ENCODE peak calls at places on chromosome 7, in eight cellular contexts. X is endothelial cell; P is NCI-H1105 treated with DMSO at 0.1 percent for 48 hours; A is T-helper 2 cell; N is activated CD4-positive, alpha-beta T cell treated with anti-CD3 and anti-CD28 coated beads for 48 hours; I is neural crest cell; F is nucleus accumbens; D is NCI-H1694. M is an unnamed sample.

GRCh38 chr7:1131471-1132265 is 28.3 kb downstream of the ZFAND2A start:
- DNase-seq in X (no peak), P (no peak), A (no peak), N (no peak), I (no peak), F (no peak), D (no peak), M (no peak)

GRCh38 chr7:55133630-55134392 is 115.0 kb downstream of the EGFR start:
- DNase-seq in X (no peak), P (no peak), A (no peak), N (no peak), I (no peak), F (no peak), D (no peak), M (no peak)

GRCh38 chr7:79782256-79782655 is 328.8 kb upstream of the MAGI2 start:
- DNase-seq in X (no peak), P (no peak), A (no peak), N (no peak), I (no peak), F (no peak), D (no peak), M (no peak)

GRCh38 chr7:143043391-143043790 is 8.8 kb upstream of the OR6V1 start:
- DNase-seq in X (no peak), P (no peak), A (no peak), N (no peak), I (no peak), F (no peak), D (no peak), M (no peak)

GRCh38 chr7:25754333-25754732 is 397.7 kb upstream of the NFE2L3 start:
- DNase-seq in X (no peak), P (no peak), A (no peak), N (no peak), I (no peak), F (no peak), D (no peak), M (no peak)

GRCh38 chr7:97179454-97180104 is 62.1 kb downstream of the SDHAF3 start:
- DNase-seq in X (peak), P (peak), A (peak), N (peak), I (peak), F (peak), D (peak), M (peak)

GRCh38 chr7:43108255-43109011 is 4.0 kb upstream of the HECW1 start:
- DNase-seq in X (peak), P (peak), A (peak), N (peak), I (peak), F (peak), D (peak), M (peak)

GRCh38 chr7:77699056-77699455 is 2.8 kb downstream of the RSBN1L start:
- DNase-seq in X (no peak), P (peak), A (no peak), N (no peak), I (no peak), F (no peak), D (peak), M (no peak)

GRCh38 chr7:108568801-108569380 is 615 bp downstream of the THAP5 start:
- DNase-seq in X (no peak), P (no peak), A (no peak), N (no peak), I (no peak), F (no peak), D (peak), M (no peak)

GRCh38 chr7:107996072-107996824 is 6.7 kb downstream of the LAMB1 start:
- DNase-seq in X (no peak), P (no peak), A (no peak), N (no peak), I (no peak), F (no peak), D (no peak), M (no peak)

GRCh38 chr7:130904031-130904757 is 170.2 kb upstream of the KLF14 start:
- DNase-seq in X (no peak), P (no peak), A (no peak), N (no peak), I (no peak), F (no peak), D (no peak), M (no peak)

GRCh38 chr7:130394421-130395188 is 14.3 kb downstream of the CPA1 start:
- DNase-seq in X (no peak), P (peak), A (no peak), N (peak), I (no peak), F (no peak), D (no peak), M (no peak)

GRCh38 chr7:8154290-8154689 is 107.7 kb downstream of the ICA1 start:
- DNase-seq in X (no peak), P (peak), A (no peak), N (no peak), I (no peak), F (no peak), D (no peak), M (no peak)

GRCh38 chr7:44973610-44974401 is 5.0 kb downstream of the MYO1G start:
- DNase-seq in X (peak), P (no peak), A (no peak), N (peak), I (peak), F (no peak), D (peak), M (no peak)

GRCh38 chr7:4123823-4124222 is 558.3 kb upstream of the FOXK1 start:
- DNase-seq in X (no peak), P (no peak), A (no peak), N (no peak), I (no peak), F (no peak), D (no peak), M (no peak)

GRCh38 chr7:36475371-36475770 is 85.7 kb downstream of the ANLN start:
- DNase-seq in X (no peak), P (no peak), A (no peak), N (peak), I (no peak), F (no peak), D (no peak), M (no peak)

GRCh38 chr7:158227258-158227657 is 360.4 kb downstream of the PTPRN2 start:
- DNase-seq in X (no peak), P (no peak), A (no peak), N (no peak), I (no peak), F (no peak), D (no peak), M (no peak)

GRCh38 chr7:15280078-15280734 is 281.6 kb downstream of the AGMO start:
- DNase-seq in X (no peak), P (no peak), A (no peak), N (no peak), I (no peak), F (no peak), D (no peak), M (no peak)

GRCh38 chr7:28478661-28479060 is 66.3 kb downstream of the CREB5 start:
- DNase-seq in X (no peak), P (no peak), A (no peak), N (no peak), I (no peak), F (no peak), D (no peak), M (no peak)

GRCh38 chr7:1535695-1536094 is 5.2 kb downstream of the MAFK start:
- DNase-seq in X (no peak), P (no peak), A (no peak), N (no peak), I (no peak), F (no peak), D (no peak), M (no peak)

GRCh38 chr7:1110358-1110757 is 22.4 kb downstream of the GPER1 start:
- DNase-seq in X (no peak), P (no peak), A (no peak), N (no peak), I (no peak), F (no peak), D (no peak), M (no peak)

GRCh38 chr7:56157238-56157790 is 41.1 kb upstream of the NUPR2 start:
- DNase-seq in X (no peak), P (peak), A (no peak), N (no peak), I (no peak), F (no peak), D (no peak), M (no peak)

GRCh38 chr7:24597014-24597413 is 23.8 kb downstream of the PALS2 start:
- DNase-seq in X (no peak), P (no peak), A (no peak), N (no peak), I (no peak), F (no peak), D (no peak), M (no peak)

GRCh38 chr7:30886608-30887011 is 25.0 kb upstream of the AQP1 start:
- DNase-seq in X (no peak), P (no peak), A (no peak), N (no peak), I (no peak), F (no peak), D (no peak), M (no peak)

GRCh38 chr7:2266911-2267310 is 24.9 kb downstream of the NUDT1 start:
- DNase-seq in X (no peak), P (no peak), A (no peak), N (no peak), I (no peak), F (no peak), D (peak), M (peak)

GRCh38 chr7:30733216-30733615 is 18.7 kb upstream of the INMT start:
- DNase-seq in X (no peak), P (no peak), A (no peak), N (no peak), I (no peak), F (no peak), D (no peak), M (no peak)

GRCh38 chr7:51000956-51001355 is 218.3 kb upstream of the GRB10 start:
- DNase-seq in X (no peak), P (no peak), A (no peak), N (no peak), I (no peak), F (no peak), D (no peak), M (peak)

GRCh38 chr7:30225863-30226361 is 58.5 kb upstream of the ZNRF2 start:
- DNase-seq in X (no peak), P (peak), A (no peak), N (peak), I (no peak), F (peak), D (peak), M (peak)

GRCh38 chr7:141617280-141617679 is 66.1 kb downstream of the AGK start:
- DNase-seq in X (no peak), P (no peak), A (no peak), N (no peak), I (no peak), F (no peak), D (no peak), M (no peak)